ENCODE peak calls at places on chromosomes 12 and 14, in six cellular contexts. X, V, H, W, R and E are unnamed samples.

GRCh38 chr14:63205850-63206249 is 1.6 kb downstream of the RHOJ start:
- DNase-seq in X (no peak), V (no peak), H (no peak), W (no peak), R (no peak), E (no peak)

GRCh38 chr14:93032301-93032929 is 83.3 kb downstream of the ITPK1 start:
- DNase-seq in X (peak), V (no peak), H (no peak), W (no peak), R (no peak), E (no peak)

GRCh38 chr14:64766430-64767151 is 62.4 kb downstream of the PLEKHG3 start:
- DNase-seq in X (no peak), V (no peak), H (peak), W (no peak), R (no peak), E (no peak)

GRCh38 chr12:53185582-53186153 is 4.9 kb upstream of the CSAD start:
- DNase-seq in X (no peak), V (no peak), H (no peak), W (no peak), R (no peak), E (no peak)

GRCh38 chr14:67497716-67498115 is 9.2 kb upstream of the TMEM229B start:
- DNase-seq in X (no peak), V (no peak), H (no peak), W (no peak), R (no peak), E (no peak)

GRCh38 chr14:63659726-63660125 is 18.1 kb upstream of the WDR89 start:
- DNase-seq in X (no peak), V (no peak), H (no peak), W (no peak), R (no peak), E (no peak)

GRCh38 chr12:41368006-41368405 is 179.9 kb downstream of the PDZRN4 start:
- DNase-seq in X (no peak), V (no peak), H (no peak), W (peak), R (peak), E (no peak)

GRCh38 chr12:103639983-103640382 is 52.9 kb downstream of the STAB2 start:
- DNase-seq in X (no peak), V (no peak), H (no peak), W (no peak), R (peak), E (no peak)

GRCh38 chr12:115257791-115258190 is 573.8 kb upstream of the TBX3 start:
- DNase-seq in X (no peak), V (peak), H (no peak), W (no peak), R (no peak), E (no peak)

GRCh38 chr14:73463411-73463810 is 5.1 kb upstream of the NUMB start:
- DNase-seq in X (peak), V (peak), H (no peak), W (no peak), R (peak), E (peak)

GRCh38 chr14:95040723-95041476 is 116.4 kb downstream of the DICER1 start:
- DNase-seq in X (no peak), V (no peak), H (peak), W (no peak), R (no peak), E (no peak)

GRCh38 chr12:41190360-41190759 is 2.2 kb downstream of the PDZRN4 start:
- DNase-seq in X (peak), V (no peak), H (peak), W (no peak), R (no peak), E (no peak)

GRCh38 chr12:60935981-60936761 is 1324.0 kb upstream of the USP15 start:
- DNase-seq in X (no peak), V (no peak), H (peak), W (peak), R (no peak), E (no peak)

GRCh38 chr14:60249321-60250251 is 565 bp downstream of the PPM1A start:
- DNase-seq in X (peak), V (no peak), H (peak), W (peak), R (peak), E (peak)

GRCh38 chr14:37673439-37673838 is 78.0 kb downstream of the TTC6 start:
- DNase-seq in X (no peak), V (no peak), H (no peak), W (no peak), R (no peak), E (no peak)

GRCh38 chr14:69504775-69505174 is 20.2 kb downstream of the PLEKHD1 start:
- DNase-seq in X (no peak), V (no peak), H (no peak), W (no peak), R (no peak), E (no peak)

GRCh38 chr12:27453462-27453861 is 6.9 kb downstream of the SMCO2 start:
- DNase-seq in X (no peak), V (no peak), H (no peak), W (no peak), R (no peak), E (no peak)

GRCh38 chr12:11133162-11133561 is 1.3 kb downstream of the TAS2R30 start:
- DNase-seq in X (no peak), V (no peak), H (no peak), W (no peak), R (no peak), E (no peak)

GRCh38 chr12:132275110-132275531 is 54.3 kb downstream of the GALNT9 start:
- DNase-seq in X (no peak), V (peak), H (peak), W (no peak), R (no peak), E (peak)

GRCh38 chr12:19546611-19547162 is 107.4 kb downstream of the AEBP2 start:
- DNase-seq in X (no peak), V (no peak), H (no peak), W (no peak), R (no peak), E (no peak)

GRCh38 chr12:113873741-113874140 is 92.4 kb downstream of the RBM19 start:
- DNase-seq in X (no peak), V (no peak), H (no peak), W (no peak), R (no peak), E (no peak)

GRCh38 chr14:53956427-53957201 is at the start of gene BMP4:
- DNase-seq in X (peak), V (peak), H (peak), W (no peak), R (peak), E (no peak)

GRCh38 chr14:98160901-98161300 is 1111.1 kb downstream of the BCL11B start:
- DNase-seq in X (no peak), V (no peak), H (no peak), W (no peak), R (no peak), E (no peak)

GRCh38 chr12:53235742-53236442 is 3.9 kb upstream of the RARG start:
- DNase-seq in X (no peak), V (no peak), H (peak), W (no peak), R (no peak), E (no peak)

GRCh38 chr14:34692348-34692747 is 22.0 kb downstream of the CFL2 start:
- DNase-seq in X (no peak), V (no peak), H (no peak), W (no peak), R (no peak), E (no peak)

GRCh38 chr12:57105011-57105753 is 6.0 kb downstream of the STAT6 start:
- DNase-seq in X (no peak), V (no peak), H (no peak), W (no peak), R (no peak), E (no peak)

GRCh38 chr12:1915082-1915968 is 3.1 kb downstream of the CACNA2D4 start:
- DNase-seq in X (no peak), V (no peak), H (peak), W (no peak), R (no peak), E (no peak)

GRCh38 chr12:4027412-4027811 is 154.2 kb upstream of the PARP11 start:
- DNase-seq in X (no peak), V (no peak), H (no peak), W (no peak), R (no peak), E (no peak)

GRCh38 chr12:124544311-124544970 is 23.0 kb downstream of the NCOR2 start:
- DNase-seq in X (no peak), V (no peak), H (no peak), W (no peak), R (no peak), E (no peak)

GRCh38 chr14:69327507-69327906 is 67.5 kb downstream of the GALNT16 start:
- DNase-seq in X (no peak), V (no peak), H (no peak), W (no peak), R (no peak), E (no peak)

GRCh38 chr12:90921536-90921935 is 33.4 kb downstream of the CCER1 start:
- DNase-seq in X (no peak), V (no peak), H (no peak), W (no peak), R (no peak), E (no peak)

GRCh38 chr14:64792871-64793560 is 86.7 kb downstream of the SPTB start:
- DNase-seq in X (no peak), V (no peak), H (no peak), W (no peak), R (peak), E (no peak)

GRCh38 chr12:24788886-24789285 is 160.0 kb downstream of the BCAT1 start:
- DNase-seq in X (no peak), V (no peak), H (no peak), W (no peak), R (no peak), E (no peak)

GRCh38 chr14:98711453-98711852 is 560.5 kb downstream of the BCL11B start:
- DNase-seq in X (no peak), V (no peak), H (no peak), W (no peak), R (no peak), E (no peak)

GRCh38 chr14:36207500-36207899 is 31.0 kb upstream of the PTCSC3 start:
- DNase-seq in X (no peak), V (no peak), H (no peak), W (no peak), R (no peak), E (no peak)

GRCh38 chr14:24315807-24316596 is 4.7 kb downstream of the LTB4R start:
- DNase-seq in X (peak), V (no peak), H (peak), W (no peak), R (no peak), E (no peak)

GRCh38 chr14:96117997-96118790 is 79.0 kb downstream of the C14orf132 start:
- DNase-seq in X (no peak), V (no peak), H (no peak), W (no peak), R (no peak), E (no peak)

GRCh38 chr14:95516554-95517209 is at the start of gene SYNE3:
- DNase-seq in X (peak), V (no peak), H (no peak), W (peak), R (peak), E (no peak)